ENCODE peak calls at places on chromosome 2, in six cellular contexts. W is prostate gland; Y is mucosa of descending colon; Q is AG10803; C is SJSA1; Z is activated T-helper 9 cell treated with anti-CD3 and anti-CD28 coated beads, Interleukin-2, amount 50 U/mL, for 16 hours. N is an unnamed sample.

GRCh38 chr2:186576614-186577013 is 13.2 kb upstream of the ITGAV start:
- DNase-seq in Q (peak), Y (no peak), Z (no peak), W (no peak), C (no peak), N (no peak)

GRCh38 chr2:127321306-127321705 is 27.4 kb upstream of the ERCC3 start:
- DNase-seq in Z (no peak), W (no peak), C (no peak), Q (peak), Y (no peak), N (no peak)

GRCh38 chr2:664063-664462 is 13.1 kb downstream of the TMEM18 start:
- DNase-seq in C (no peak), Z (no peak), W (no peak), Y (no peak), Q (no peak), N (no peak)

GRCh38 chr2:222805591-222806304 is 55.1 kb upstream of the ACSL3 start:
- DNase-seq in W (no peak), Y (no peak), C (no peak), Q (peak), Z (no peak), N (no peak)

GRCh38 chr2:20012282-20013060 is at the start of gene MATN3:
- DNase-seq in Y (peak), Q (peak), W (no peak), Z (no peak), C (peak), N (no peak)

GRCh38 chr2:216233281-216233995 is 124.3 kb downstream of the XRCC5 start:
- DNase-seq in C (no peak), W (no peak), Q (no peak), Y (no peak), Z (no peak), N (no peak)

GRCh38 chr2:47002480-47003381 is 87.1 kb upstream of the MCFD2 start:
- DNase-seq in Z (no peak), Y (no peak), Q (peak), C (no peak), W (no peak), N (no peak)

GRCh38 chr2:201643216-201643651 is at the start of gene TMEM237:
- DNase-seq in Q (peak), C (peak), Z (peak), Y (peak), W (peak), N (peak)

GRCh38 chr2:163610817-163611556 is 124.8 kb downstream of the FIGN start:
- DNase-seq in Y (no peak), Q (no peak), Z (no peak), C (no peak), W (peak), N (no peak)

GRCh38 chr2:190896477-190896876 is 15.9 kb downstream of the GLS start:
- DNase-seq in W (no peak), Z (no peak), Q (no peak), Y (no peak), C (no peak), N (no peak)

N was measured in effector memory CD4-positive, alpha-beta T cell.